ENCODE peak calls at places on chromosomes 11 and 22, in five cellular contexts. M is IMR-90, H is H1, T is fibroblast of lung, V is MM.1S. I is an unnamed sample.

GRCh38 chr11:120932305-120932905 is 91.5 kb upstream of the TBCEL start:
- DNase-seq in M (no peak), H (no peak), T (no peak), V (no peak), I (no peak)

GRCh38 chr11:66891849-66892660 is 35.2 kb downstream of the LRFN4 start:
- DNase-seq in M (peak), H (no peak), T (peak), V (peak), I (peak)

GRCh38 chr11:66851698-66852465 is 5.0 kb upstream of the LRFN4 start:
- DNase-seq in M (no peak), H (no peak), T (no peak), V (peak), I (no peak)

GRCh38 chr11:131684111-131685060 is 314.0 kb downstream of the NTM start:
- DNase-seq in M (no peak), H (no peak), T (no peak), V (no peak), I (no peak)

GRCh38 chr11:63683133-63683991 is 2.1 kb downstream of the RTN3 start:
- DNase-seq in M (peak), H (no peak), T (peak), V (no peak), I (peak)

GRCh38 chr11:19102521-19102900 is 14.5 kb upstream of the ZDHHC13 start:
- DNase-seq in M (no peak), H (no peak), T (no peak), V (no peak), I (no peak)

GRCh38 chr11:105960252-105961245 is 61.5 kb downstream of the MSANTD4 start:
- DNase-seq in M (no peak), H (no peak), T (no peak), V (no peak), I (no peak)

GRCh38 chr22:46010951-46011626 is 34.1 kb upstream of the WNT7B start:
- DNase-seq in M (no peak), H (no peak), T (no peak), V (no peak), I (no peak)

GRCh38 chr11:90250970-90251369 is 28.1 kb upstream of the CHORDC1 start:
- DNase-seq in M (no peak), H (no peak), T (no peak), V (no peak), I (no peak)

GRCh38 chr22:37627545-37627944 is 11.9 kb upstream of the SH3BP1 start:
- DNase-seq in M (no peak), H (no peak), T (no peak), V (peak), I (no peak)

GRCh38 chr22:36902143-36902911 is 11.1 kb upstream of the CSF2RB start:
- DNase-seq in M (no peak), H (no peak), T (no peak), V (no peak), I (no peak)

GRCh38 chr22:19636696-19637355 is 77.5 kb upstream of the SEPTIN5 start:
- DNase-seq in M (no peak), H (no peak), T (no peak), V (no peak), I (no peak)

GRCh38 chr11:46343520-46343919 is 3.7 kb upstream of the DGKZ start:
- DNase-seq in M (no peak), H (no peak), T (no peak), V (no peak), I (no peak)

GRCh38 chr22:26681395-26681821 is 24.0 kb downstream of the MIAT start:
- DNase-seq in M (peak), H (no peak), T (peak), V (no peak), I (no peak)

GRCh38 chr11:123174196-123175183 is 20.6 kb downstream of the CLMP start:
- DNase-seq in M (peak), H (no peak), T (peak), V (no peak), I (peak)

GRCh38 chr22:36481393-36482168 is at the start of gene TXN2:
- DNase-seq in M (peak), H (peak), T (peak), V (peak), I (peak)

GRCh38 chr22:27475548-27475897 is 326.0 kb downstream of the MN1 start:
- DNase-seq in M (no peak), H (no peak), T (no peak), V (no peak), I (peak)

GRCh38 chr11:43969543-43969942 is 27.1 kb downstream of the C11orf96 start:
- DNase-seq in M (no peak), H (no peak), T (no peak), V (no peak), I (no peak)

GRCh38 chr22:35314161-35314942 is 14.7 kb downstream of the TOM1 start:
- DNase-seq in M (no peak), H (no peak), T (no peak), V (no peak), I (no peak)

GRCh38 chr11:75635009-75635909 is 33.6 kb downstream of the MAP6 start:
- DNase-seq in M (peak), H (no peak), T (peak), V (peak), I (no peak)

GRCh38 chr11:17405232-17406005 is 17.0 kb upstream of the KCNJ11 start:
- DNase-seq in M (peak), H (no peak), T (peak), V (peak), I (peak)

GRCh38 chr11:105588001-105588400 is 21.9 kb upstream of the GRIA4 start:
- DNase-seq in M (peak), H (no peak), T (peak), V (no peak), I (peak)

GRCh38 chr11:57751676-57752253 is at the start of gene BTBD18:
- DNase-seq in M (peak), H (no peak), T (peak), V (no peak), I (peak)

GRCh38 chr11:112453601-112454577 is 193.2 kb upstream of the PLET1 start:
- DNase-seq in M (peak), H (peak), T (peak), V (peak), I (peak)

GRCh38 chr22:44224166-44224565 is 43.4 kb downstream of the PARVG start:
- DNase-seq in M (no peak), H (no peak), T (no peak), V (no peak), I (no peak)

GRCh38 chr22:38257170-38257569 is 15.6 kb downstream of the TMEM184B start:
- DNase-seq in M (peak), H (no peak), T (peak), V (no peak), I (peak)

GRCh38 chr22:39622881-39623367 is 52.4 kb downstream of the CACNA1I start:
- DNase-seq in M (peak), H (peak), T (peak), V (peak), I (peak)

GRCh38 chr22:36249160-36249559 is 3.8 kb upstream of the APOL1 start:
- DNase-seq in M (no peak), H (no peak), T (no peak), V (no peak), I (no peak)

GRCh38 chr11:128559496-128560103 is 27.8 kb downstream of the ETS1 start:
- DNase-seq in M (no peak), H (no peak), T (no peak), V (no peak), I (peak)

GRCh38 chr22:46942816-46943783 is 180.7 kb downstream of the TBC1D22A start:
- DNase-seq in M (no peak), H (no peak), T (no peak), V (no peak), I (no peak)

GRCh38 chr22:32858121-32858703 is 56.7 kb downstream of the TIMP3 start:
- DNase-seq in M (no peak), H (no peak), T (no peak), V (no peak), I (no peak)

GRCh38 chr11:32267679-32268187 is 167.6 kb downstream of the WT1 start:
- DNase-seq in M (no peak), H (no peak), T (no peak), V (no peak), I (no peak)

GRCh38 chr22:17869285-17870096 is 95.2 kb upstream of the BID start:
- DNase-seq in M (no peak), H (no peak), T (no peak), V (no peak), I (no peak)

GRCh38 chr11:61460474-61460881 is 30.6 kb downstream of the SDHAF2 start:
- DNase-seq in M (no peak), H (no peak), T (no peak), V (no peak), I (no peak)

GRCh38 chr11:10204021-10204420 is 90.0 kb downstream of the SBF2 start:
- DNase-seq in M (no peak), H (no peak), T (peak), V (no peak), I (no peak)
- H3K9ac ChIP-seq in M (no peak), H (no peak), T (no peak), V (no peak), I (no peak)

GRCh38 chr11:12404461-12404860 is 27.1 kb downstream of the PARVA start:
- DNase-seq in M (no peak), H (no peak), T (no peak), V (no peak), I (no peak)

GRCh38 chr11:12409621-12410005 is 32.2 kb downstream of the PARVA start:
- DNase-seq in M (peak), H (no peak), T (peak), V (no peak), I (no peak)

GRCh38 chr11:12411395-12411794 is 34.0 kb downstream of the PARVA start:
- DNase-seq in M (no peak), H (no peak), T (no peak), V (no peak), I (no peak)

GRCh38 chr11:12410006-12410728 is 32.8 kb downstream of the PARVA start:
- DNase-seq in M (peak), H (no peak), T (peak), V (no peak), I (peak)

DNA sequence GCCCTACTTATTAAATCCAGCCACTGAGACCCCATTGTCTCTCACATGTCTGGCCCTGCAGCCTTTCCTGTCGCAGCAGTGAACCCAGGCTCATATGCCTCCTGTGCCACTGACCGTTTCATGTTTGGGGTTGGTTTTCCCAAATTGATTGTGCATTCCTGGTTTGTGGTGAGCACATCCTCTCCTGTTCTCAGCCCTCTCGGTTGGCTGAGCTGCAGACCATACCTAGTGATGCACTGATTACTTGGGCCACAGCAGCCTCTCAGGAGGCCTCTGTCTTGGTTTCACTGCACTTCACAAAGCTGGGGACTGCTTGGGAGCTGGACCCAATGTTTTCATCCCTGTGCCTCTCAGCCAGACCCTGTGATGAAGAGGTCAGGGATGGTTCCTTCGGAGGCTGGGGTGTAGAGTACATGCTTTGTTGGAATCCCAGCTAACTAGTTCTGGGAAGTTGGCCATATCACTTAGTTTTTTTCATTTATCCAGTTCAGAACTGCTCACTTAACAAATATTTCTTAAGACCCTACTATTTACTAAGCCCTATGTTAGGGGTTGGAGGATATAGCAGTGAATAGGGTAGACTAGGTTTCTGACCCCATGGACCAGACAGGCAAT is 30.9 kb downstream of the PARVA start:
- DNase-seq in M (no peak), H (no peak), T (no peak), V (no peak), I (no peak)
- H3K9ac ChIP-seq in M (no peak), H (no peak), T (no peak), V (no peak), I (no peak)

DNA sequence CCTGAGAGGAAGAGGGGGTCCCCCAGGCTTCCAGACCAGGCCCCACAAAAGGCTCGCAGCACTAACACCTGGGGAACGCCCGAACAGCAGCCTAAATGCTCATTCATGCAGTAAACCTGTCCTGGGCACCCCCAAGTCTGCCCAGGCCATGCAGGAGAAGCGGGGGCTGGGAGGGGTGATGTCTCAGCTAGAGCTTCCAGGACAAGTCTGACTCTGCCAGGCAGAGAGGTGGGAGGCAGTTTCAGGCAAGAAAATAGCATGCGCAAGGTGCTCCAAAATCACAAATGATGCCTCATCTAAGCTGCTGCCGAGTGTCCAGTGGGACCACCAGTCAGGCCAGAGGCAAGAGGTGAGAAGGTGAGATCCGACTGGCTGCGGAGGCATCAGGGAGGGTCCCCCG is 14.6 kb downstream of the CABP7 start:
- DNase-seq in M (no peak), H (no peak), T (no peak), V (no peak), I (no peak)
- H3K9ac ChIP-seq in M (no peak), H (no peak), T (no peak), V (no peak), I (no peak)

DNA sequence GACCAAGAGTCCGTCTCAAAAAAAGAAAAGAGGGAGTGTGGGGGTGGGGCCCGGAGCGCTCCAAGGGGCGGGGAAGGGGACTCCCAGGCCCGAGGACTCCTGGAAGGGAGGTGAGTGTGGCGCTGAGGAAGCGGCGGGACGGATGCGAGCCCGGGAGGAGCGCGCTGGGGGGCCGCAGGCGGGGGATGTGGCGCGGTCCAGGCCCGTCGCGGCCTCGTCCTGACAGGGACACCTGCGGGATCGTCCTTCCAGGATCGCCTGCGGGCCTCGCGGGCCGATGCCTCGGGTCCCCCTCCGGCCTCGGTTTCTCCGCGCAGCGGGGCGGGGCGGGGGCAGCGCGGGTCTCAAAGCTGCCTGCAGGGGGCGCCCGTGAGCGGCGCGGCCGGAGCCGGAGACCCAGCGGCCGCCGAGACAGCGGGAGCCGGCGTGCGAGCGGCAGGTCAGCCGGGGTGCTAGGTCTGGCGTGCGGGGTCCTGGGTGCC is 3.8 kb upstream of the ADORA2A start:
- DNase-seq in M (no peak), H (no peak), T (no peak), V (peak), I (peak)
- H3K9ac ChIP-seq in M (no peak), H (no peak), T (no peak), V (no peak), I (no peak)

GRCh38 chr11:102516179-102516578 is 14.4 kb downstream of the MMP7 start:
- DNase-seq in M (no peak), H (no peak), T (no peak), V (no peak), I (no peak)
- H3K9ac ChIP-seq in M (no peak), H (no peak), T (no peak), V (no peak), I (no peak)

GRCh38 chr22:22856364-22856763 is 31.3 kb upstream of the IGLL5 start:
- DNase-seq in M (no peak), H (no peak), T (no peak), V (no peak), I (no peak)

GRCh38 chr22:22855617-22856308 is 31.9 kb upstream of the IGLL5 start:
- DNase-seq in M (no peak), H (no peak), T (no peak), V (peak), I (peak)

GRCh38 chr22:22857607-22858558 is 29.7 kb upstream of the IGLL5 start:
- DNase-seq in M (no peak), H (no peak), T (no peak), V (no peak), I (no peak)

GRCh38 chr22:22858559-22858937 is 29.1 kb upstream of the IGLL5 start:
- DNase-seq in M (no peak), H (no peak), T (no peak), V (no peak), I (no peak)

GRCh38 chr22:22856885-22857606 is 30.6 kb upstream of the IGLL5 start:
- DNase-seq in M (no peak), H (no peak), T (no peak), V (no peak), I (no peak)
- H3K9ac ChIP-seq in M (no peak), H (no peak), T (no peak), V (peak), I (no peak)

DNA sequence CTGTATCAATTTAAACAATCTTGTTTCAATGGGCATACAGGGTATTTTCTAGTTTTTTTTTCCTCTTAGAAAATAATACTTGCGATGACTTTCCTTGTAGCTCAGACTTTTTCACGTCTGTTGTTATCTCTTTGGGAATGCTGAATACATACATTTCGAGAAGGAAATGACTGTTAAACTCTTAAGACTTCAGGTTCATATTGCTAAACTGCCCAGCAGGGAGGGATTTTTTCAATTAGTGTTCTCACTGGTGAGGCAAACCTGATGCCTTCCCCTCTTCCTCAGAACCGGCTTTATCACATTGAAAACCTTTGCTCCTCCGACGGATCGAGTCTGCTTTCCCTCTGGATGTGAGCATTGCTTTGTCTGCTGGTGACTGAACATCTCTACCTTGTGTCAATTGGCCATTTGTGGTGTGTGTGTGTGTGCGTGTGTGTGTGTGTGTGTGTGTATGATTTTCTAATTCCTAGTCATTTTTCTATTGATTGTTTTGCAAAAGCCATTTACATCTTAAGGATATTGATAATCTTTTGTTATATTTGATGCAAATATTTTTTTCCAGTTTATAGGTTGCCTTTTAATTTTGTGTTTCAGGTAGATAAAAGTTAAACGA is 6.6 kb downstream of the NEAT1 start:
- DNase-seq in M (peak), H (no peak), T (peak), V (no peak), I (peak)
- H3K9ac ChIP-seq in M (peak), H (no peak), T (peak), V (peak), I (no peak)

GRCh38 chr22:29031236-29031982 is 30.2 kb downstream of the C22orf31 start:
- DNase-seq in M (peak), H (peak), T (peak), V (no peak), I (peak)
- H3K9ac ChIP-seq in M (peak), H (no peak), T (peak), V (no peak), I (peak)

DNA sequence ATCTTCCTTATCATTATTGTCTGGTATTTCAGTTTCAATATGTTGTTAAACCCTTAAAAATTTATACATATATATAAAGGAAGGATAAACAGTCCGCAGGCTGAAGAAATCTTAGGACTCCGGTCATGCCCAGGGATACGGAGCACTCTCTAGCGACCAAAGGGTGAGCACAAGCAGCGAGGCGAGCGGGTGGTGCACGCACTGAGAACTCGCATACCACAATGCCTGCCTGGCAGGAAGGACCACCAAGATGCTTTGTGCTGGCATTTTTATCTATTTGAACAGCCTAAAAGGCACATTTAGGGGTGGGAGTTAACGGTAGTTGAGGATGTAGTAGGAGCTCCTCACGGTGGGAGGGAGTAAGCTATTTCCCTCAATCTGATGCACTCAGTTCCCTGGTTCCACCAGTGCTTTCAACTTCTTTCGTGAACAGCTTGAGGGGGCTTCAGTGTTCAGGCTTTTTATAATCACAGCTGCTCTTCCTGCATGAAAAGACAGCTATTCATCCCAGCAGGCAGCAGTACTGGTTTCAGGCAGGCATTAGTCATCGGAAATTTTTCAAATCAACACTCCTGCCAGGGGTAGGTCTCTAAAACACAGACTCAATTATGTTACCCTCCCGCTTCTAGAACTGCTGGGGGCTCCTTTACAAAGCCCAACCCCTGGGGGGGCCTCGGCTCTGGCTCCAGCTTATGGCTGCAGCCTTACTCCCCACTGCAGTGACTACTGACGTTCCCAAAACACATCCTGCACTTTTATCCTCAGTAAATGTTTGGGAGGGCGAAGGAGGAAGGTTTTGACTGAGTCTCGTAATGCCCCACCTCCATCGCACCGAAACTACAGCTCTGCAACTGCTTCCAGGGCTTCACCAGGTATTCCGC is 6.0 kb downstream of the POLDIP3 start:
- DNase-seq in M (peak), H (no peak), T (peak), V (no peak), I (peak)
- H3K9ac ChIP-seq in M (peak), H (no peak), T (no peak), V (no peak), I (no peak)

I was measured in PC-3.